ENCODE peak calls at places on chromosomes 7 and 10, in six cellular contexts. T is astrocyte of the spinal cord; C is cardiac muscle cell; Z is psoas muscle; M is activated naive CD8-positive, alpha-beta T cell treated with anti-CD3 and anti-CD28 coated beads, Interleukin-2, amount 10 ng/mL, durations not matched to agents 7 days and 5 days; L is NCI-H2081. I is an unnamed sample.

GRCh38 chr10:29438271-29438670 is 149.4 kb downstream of the LYZL1 start:
- DNase-seq in M (no peak), T (no peak), L (no peak), C (no peak), Z (no peak), I (no peak)

GRCh38 chr10:6162589-6163356 is 40.0 kb upstream of the PFKFB3 start:
- DNase-seq in M (no peak), Z (no peak), L (no peak), C (peak), T (no peak), I (no peak)

GRCh38 chr7:953547-954327 is 743 bp downstream of the ADAP1 start:
- DNase-seq in C (peak), M (peak), T (no peak), Z (peak), L (no peak), I (no peak)

GRCh38 chr7:39733881-39734571 is 110.7 kb downstream of the RALA start:
- DNase-seq in L (no peak), M (no peak), T (peak), C (peak), Z (no peak), I (peak)

GRCh38 chr7:1961776-1962276 is 270.9 kb downstream of the MAD1L1 start:
- DNase-seq in T (peak), L (no peak), Z (no peak), M (peak), C (peak), I (no peak)

GRCh38 chr7:141333459-141333858 is 217.8 kb upstream of the AGK start:
- DNase-seq in L (no peak), Z (no peak), T (peak), C (no peak), M (no peak), I (no peak)

GRCh38 chr10:98030991-98031431 is 590 bp upstream of the CRTAC1 start:
- DNase-seq in T (no peak), M (no peak), Z (no peak), C (no peak), L (no peak), I (no peak)

GRCh38 chr10:32983333-32983909 is 25.4 kb upstream of the ITGB1 start:
- DNase-seq in M (no peak), L (no peak), C (peak), T (peak), Z (no peak), I (peak)

GRCh38 chr10:43653746-43654145 is 5.1 kb upstream of the ZNF32 start:
- DNase-seq in L (no peak), Z (no peak), C (no peak), M (no peak), T (no peak), I (peak)

GRCh38 chr7:15104411-15105092 is 202.0 kb upstream of the DGKB start:
- DNase-seq in Z (no peak), L (peak), M (no peak), C (no peak), T (no peak), I (peak)

GRCh38 chr7:25167262-25167843 is 42.3 kb upstream of the CYCS start:
- DNase-seq in C (no peak), M (no peak), Z (no peak), T (no peak), L (no peak), I (no peak)

GRCh38 chr7:2163565-2163964 is 69.2 kb downstream of the MAD1L1 start:
- DNase-seq in M (no peak), L (no peak), C (no peak), T (no peak), Z (no peak), I (no peak)

GRCh38 chr10:61753453-61753852 is 90.7 kb downstream of the CABCOCO1 start:
- DNase-seq in L (no peak), M (no peak), T (no peak), C (no peak), Z (no peak), I (no peak)